ENCODE peak calls at places on chromosomes 3 and 15, in five cellular contexts. B is CD4-positive, alpha-beta T cell; H is endodermal cell; Z is lung; E is tibial nerve. I is an unnamed sample.
A peak's percentile ranks its signal among the peaks of the same experiment; 100 is the strongest.

GRCh38 chr15:41734079-41734478 is 40.2 kb upstream of the MAPKBP1 start:
- DNase-seq in Z (no peak), E (no peak), B (no peak), H (no peak), I (no peak)

GRCh38 chr15:83653639-83654378 is at the start of gene ADAMTSL3:
- DNase-seq in B (no peak), Z (peak; percentile 74), H (peak; percentile 89), E (no peak), I (peak; percentile 21)

GRCh38 chr3:197029511-197030167 is at the start of gene MELTF:
- DNase-seq in E (no peak), Z (peak; percentile 59), B (peak; percentile 65), H (peak; percentile 90), I (no peak)

GRCh38 chr3:63961891-63962290 is 49.7 kb upstream of the SCAANT1 start:
- DNase-seq in E (no peak), Z (no peak), B (no peak), H (no peak), I (no peak)

GRCh38 chr3:71356272-71356671 is 227.3 kb downstream of the FOXP1 start:
- DNase-seq in H (no peak), E (no peak), B (no peak), Z (no peak), I (no peak)

GRCh38 chr15:39009740-39010139 is 445.1 kb upstream of the RASGRP1 start:
- DNase-seq in B (no peak), Z (no peak), E (no peak), H (no peak), I (no peak)

GRCh38 chr3:66326340-66326739 is 105.5 kb downstream of the SLC25A26 start:
- DNase-seq in H (no peak), B (no peak), E (no peak), Z (no peak), I (no peak)

GRCh38 chr15:86691091-86691490 is 611.4 kb downstream of the AGBL1 start:
- DNase-seq in B (no peak), E (no peak), H (no peak), Z (no peak), I (no peak)

GRCh38 chr15:55915221-55915620 is 78.2 kb downstream of the NEDD4 start:
- DNase-seq in H (no peak), B (no peak), E (no peak), Z (no peak), I (no peak)

GRCh38 chr3:156509209-156510174 is 45.4 kb downstream of the SSR3 start:
- DNase-seq in E (peak; percentile 25), B (no peak), Z (no peak), H (no peak), I (no peak)

GRCh38 chr15:82539690-82540054 is 585 bp downstream of the RPS17 start:
- DNase-seq in Z (no peak), H (no peak), B (peak; percentile 16), E (no peak), I (no peak)

GRCh38 chr3:110301781-110302180 is 769.8 kb upstream of the NECTIN3 start:
- DNase-seq in B (no peak), E (no peak), Z (no peak), H (no peak), I (no peak)

GRCh38 chr3:150183619-150184425 is 213.1 kb upstream of the PFN2 start:
- DNase-seq in Z (peak; percentile 61), B (peak; percentile 29), H (peak; percentile 89), E (peak; percentile 50), I (peak; percentile 25)
- H3K27ac ChIP-seq in Z (no peak overlapping the region), B (no peak overlapping the region), H (no peak overlapping the region), E (no peak overlapping the region), I (peak overlapping the region; percentile 11)

GRCh38 chr3:170038434-170039110 is 777 bp downstream of the GPR160 start:
- DNase-seq in B (peak; percentile 20), Z (peak; percentile 54), H (peak; percentile 90), E (no peak), I (no peak)
- TF ChIP-seq CTCF in B (no peak), Z (no peak), H (peak; percentile 68), E (no peak), I (no peak)

GRCh38 chr3:69776926-69777581 is 37.8 kb downstream of the MITF start:
- DNase-seq in H (no peak), Z (no peak), E (no peak), B (no peak), I (no peak)
- H3K27ac ChIP-seq in H (no peak overlapping the region), Z (no peak overlapping the region), E (no peak overlapping the region), B (no peak overlapping the region), I (no peak overlapping the region)

GRCh38 chr3:36842275-36842674 is 77.9 kb upstream of the DCLK3 start:
- DNase-seq in H (no peak), B (no peak), Z (no peak), E (no peak), I (no peak)

GRCh38 chr3:36840453-36840921 is 76.1 kb upstream of the DCLK3 start:
- DNase-seq in H (no peak), E (peak; percentile 16), B (no peak), Z (no peak), I (no peak)

GRCh38 chr3:36846406-36846805 is 82.1 kb upstream of the DCLK3 start:
- DNase-seq in H (no peak), B (no peak), Z (no peak), E (no peak), I (no peak)

GRCh38 chr3:36843065-36844051 is 79.0 kb upstream of the DCLK3 start:
- DNase-seq in Z (no peak), B (peak; percentile 39), H (peak; percentile 92), E (no peak), I (no peak)
- TF ChIP-seq CTCF in Z (no peak), B (peak; percentile 60), H (peak; percentile 90), E (no peak), I (no peak)

DNA sequence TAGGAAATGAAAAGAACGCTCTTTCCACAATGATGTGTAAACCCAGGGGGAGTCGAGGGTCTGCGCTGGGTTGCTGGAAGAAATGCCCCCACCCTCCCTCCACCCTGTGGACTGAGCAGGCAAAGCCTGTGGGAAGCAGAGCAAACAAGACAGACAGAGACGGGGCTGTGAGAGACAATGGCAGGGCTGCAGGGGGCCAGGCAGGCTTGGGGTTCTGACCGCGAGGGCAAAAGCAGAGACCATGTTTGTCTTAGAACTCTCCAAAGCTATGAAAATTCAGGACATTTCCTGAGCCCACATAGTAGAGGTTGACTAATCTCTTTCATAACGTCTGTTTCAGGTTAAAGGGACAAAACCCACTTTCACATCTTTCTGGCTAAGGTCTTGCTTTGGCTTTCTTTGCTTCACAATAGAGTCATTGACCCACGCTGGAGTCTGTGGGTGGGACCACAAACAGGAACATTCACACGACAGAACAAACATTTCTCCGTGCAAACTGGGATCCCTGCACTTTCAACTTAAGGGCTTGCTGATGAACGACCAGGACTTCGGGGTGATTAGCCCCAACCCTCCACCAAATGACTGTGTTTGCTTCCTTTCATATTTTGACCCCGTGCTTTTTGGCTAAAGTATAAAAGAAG is 156.0 kb upstream of the TPM1 start:
- DNase-seq in H (peak; percentile 83), B (no peak), Z (no peak), E (no peak), I (no peak)
- H3K27ac ChIP-seq in H (peak overlapping the region; percentile 77), B (no peak overlapping the region), Z (no peak overlapping the region), E (no peak overlapping the region), I (no peak overlapping the region)